ENCODE peak calls at places on chromosome 14, in six cellular contexts. O, T, G, E, Z and N are unnamed samples.

GRCh38 chr14:53187921-53188463 is 34.9 kb upstream of the DDHD1 start:
- DNase-seq in T (no peak), E (no peak), Z (no peak), O (no peak), G (no peak), N (no peak)

GRCh38 chr14:103684471-103684870 is 30.8 kb downstream of the XRCC3 start:
- DNase-seq in Z (no peak), O (no peak), E (no peak), G (no peak), T (no peak), N (no peak)

GRCh38 chr14:82359201-82359600 is 825.5 kb upstream of the SEL1L start:
- DNase-seq in Z (no peak), T (no peak), G (no peak), E (no peak), O (no peak), N (no peak)

GRCh38 chr14:94897092-94897491 is 127.2 kb upstream of the GSC start:
- DNase-seq in E (no peak), Z (no peak), O (no peak), G (no peak), T (no peak), N (no peak)

GRCh38 chr14:41609704-41610183 is 3.1 kb downstream of the LRFN5 start:
- DNase-seq in Z (no peak), T (no peak), G (no peak), E (no peak), O (no peak), N (no peak)

GRCh38 chr14:41549821-41550597 is 56.7 kb upstream of the LRFN5 start:
- DNase-seq in T (no peak), G (no peak), O (no peak), E (no peak), Z (no peak), N (no peak)

GRCh38 chr14:53599221-53599945 is 357.2 kb downstream of the BMP4 start:
- DNase-seq in T (no peak), O (no peak), E (no peak), G (peak; percentile 15), Z (no peak), N (no peak)

GRCh38 chr14:64501326-64502171 is 2.1 kb downstream of the ZBTB25 start:
- DNase-seq in O (no peak), Z (no peak), E (peak; percentile 43), G (peak; percentile 55), T (no peak), N (peak; percentile 68)

GRCh38 chr14:30525833-30526232 is 33.1 kb upstream of the G2E3 start:
- DNase-seq in G (no peak), T (no peak), Z (no peak), E (no peak), O (no peak), N (no peak)

GRCh38 chr14:76904740-76905569 is 78.7 kb downstream of the LRRC74A start:
- DNase-seq in G (peak; percentile 10), E (peak; percentile 56), Z (peak; percentile 78), O (peak; percentile 91), T (no peak), N (peak; percentile 61)

GRCh38 chr14:90513151-90514014 is 116.6 kb downstream of the CALM1 start:
- DNase-seq in Z (peak; percentile 82), G (peak; percentile 93), E (peak; percentile 95), O (no peak), T (no peak), N (peak; percentile 90)

GRCh38 chr14:68450391-68451120 is 342.3 kb downstream of the ZFP36L1 start:
- DNase-seq in E (no peak), Z (no peak), T (no peak), G (no peak), O (no peak), N (no peak)

GRCh38 chr14:64671591-64671990 is 32.6 kb upstream of the PLEKHG3 start:
- DNase-seq in G (peak; percentile 59), E (no peak), Z (no peak), O (peak; percentile 25), T (no peak), N (no peak)

GRCh38 chr14:76741074-76741473 is 20.2 kb upstream of the VASH1 start:
- DNase-seq in T (no peak), O (no peak), G (no peak), E (no peak), Z (no peak), N (no peak)

GRCh38 chr14:55721353-55721752 is 141.3 kb downstream of the KTN1 start:
- DNase-seq in Z (no peak), T (no peak), E (no peak), O (no peak), G (no peak), N (no peak)

GRCh38 chr14:99678198-99678597 is 5.9 kb upstream of the CYP46A1 start:
- DNase-seq in O (no peak), Z (no peak), E (no peak), G (no peak), T (no peak), N (no peak)

GRCh38 chr14:30283822-30284446 is 275.0 kb upstream of the G2E3 start:
- DNase-seq in T (no peak), E (no peak), Z (no peak), G (peak; percentile 37), O (no peak), N (no peak)

GRCh38 chr14:49505026-49505766 is 81.0 kb downstream of the RPS29 start:
- DNase-seq in Z (no peak), O (no peak), E (no peak), T (no peak), G (no peak), N (no peak)

GRCh38 chr14:48350971-48351370 is 675.6 kb upstream of the MDGA2 start:
- DNase-seq in Z (no peak), E (no peak), T (no peak), G (no peak), O (no peak), N (no peak)

GRCh38 chr14:68734231-68734732 is 58.6 kb downstream of the ZFP36L1 start:
- DNase-seq in O (no peak), Z (no peak), E (no peak), T (peak; percentile 4), G (no peak), N (no peak)

GRCh38 chr14:24979725-24980239 is 70.2 kb downstream of the STXBP6 start:
- DNase-seq in T (no peak), O (no peak), G (no peak), Z (no peak), E (no peak), N (no peak)

GRCh38 chr14:69501362-69501964 is 16.9 kb downstream of the PLEKHD1 start:
- DNase-seq in O (no peak), E (no peak), Z (no peak), G (no peak), T (no peak), N (no peak)

GRCh38 chr14:101715209-101716076 is 46.1 kb upstream of the PPP2R5C start:
- DNase-seq in G (no peak), T (no peak), O (no peak), Z (no peak), E (peak; percentile 22), N (no peak)

GRCh38 chr14:100955201-100955600 is 51.7 kb upstream of the RTL1 start:
- DNase-seq in E (no peak), O (no peak), T (no peak), Z (no peak), G (no peak), N (no peak)

GRCh38 chr14:72350215-72350614 is 418.0 kb downstream of the RGS6 start:
- DNase-seq in T (no peak), E (no peak), G (no peak), O (no peak), Z (no peak), N (no peak)

GRCh38 chr14:67269338-67270060 is 28.3 kb downstream of the PALS1 start:
- DNase-seq in Z (no peak), E (no peak), T (no peak), O (no peak), G (no peak), N (no peak)

GRCh38 chr14:99287269-99287942 is 15.4 kb upstream of the BCL11B start:
- DNase-seq in O (no peak), T (peak; percentile 48), E (no peak), G (no peak), Z (no peak), N (no peak)

DNA sequence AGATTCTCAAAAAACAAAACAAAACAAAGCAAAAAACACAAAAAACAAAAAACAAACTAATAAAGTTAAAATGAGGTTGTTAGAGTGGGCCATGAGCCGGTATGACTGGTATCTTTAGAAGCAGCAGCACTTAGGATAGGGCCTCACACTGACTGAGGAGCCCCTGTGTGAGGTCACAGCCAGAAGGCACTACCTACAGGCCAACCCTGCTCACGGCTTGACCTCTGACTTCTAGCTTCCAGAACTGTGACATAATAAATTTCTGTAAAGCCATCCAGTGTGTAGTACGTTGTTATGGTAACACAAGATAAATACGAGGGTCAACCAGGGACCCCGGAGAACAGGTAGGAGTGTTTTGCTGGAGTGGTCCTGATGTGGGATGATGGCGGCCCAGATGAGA is 629.6 kb downstream of the VRK1 start:
- DNase-seq in T (no peak), Z (no peak), O (no peak), E (no peak), G (no peak), N (no peak)
- TF ChIP-seq POLR2AphosphoS5 in T (no peak), Z (no peak), O (no peak), E (no peak), G (no peak), N (no peak)

DNA sequence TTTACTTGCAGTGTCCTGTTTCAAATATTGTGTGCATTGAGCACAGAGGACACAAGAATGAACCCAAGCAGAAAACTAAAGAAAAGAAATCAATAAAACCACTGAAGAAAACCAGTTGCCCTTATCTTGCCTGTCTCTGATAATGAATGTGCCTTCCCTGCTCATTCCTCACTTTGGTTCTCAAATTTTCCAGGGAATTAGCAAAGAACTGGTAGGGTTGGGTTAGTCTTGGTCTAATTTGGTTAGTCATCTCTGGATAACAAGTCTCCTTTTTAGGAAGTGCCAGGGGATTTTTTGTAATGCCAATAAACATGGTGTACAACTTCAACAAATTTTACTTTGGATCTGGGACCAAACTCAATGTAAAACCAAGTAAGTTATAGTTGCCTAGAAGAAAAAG is 65.7 kb downstream of the DAD1 start:
- DNase-seq in G (no peak), E (no peak), O (no peak), T (no peak), Z (no peak), N (no peak)
- H3K27ac ChIP-seq in G (no peak overlapping the region), E (no peak overlapping the region), O (no peak overlapping the region), T (no peak overlapping the region), Z (peak overlapping the region; percentile 60), N (no peak overlapping the region)

GRCh38 chr14:62130441-62130840 is 368.2 kb downstream of the SNAPC1 start:
- DNase-seq in T (no peak), Z (no peak), G (no peak), E (no peak), O (no peak), N (no peak)
- H3K4me3 ChIP-seq in T (no peak overlapping the region), Z (no peak overlapping the region), G (no peak overlapping the region), E (no peak overlapping the region), O (no peak overlapping the region), N (no peak overlapping the region)

GRCh38 chr14:92492261-92492660 is 21.3 kb upstream of the RIN3 start:
- DNase-seq in T (no peak), O (no peak), Z (no peak), G (no peak), E (no peak), N (no peak)
- TF ChIP-seq POLR2AphosphoS5 in T (no peak), O (no peak), Z (no peak), G (no peak), E (no peak), N (no peak)

DNA sequence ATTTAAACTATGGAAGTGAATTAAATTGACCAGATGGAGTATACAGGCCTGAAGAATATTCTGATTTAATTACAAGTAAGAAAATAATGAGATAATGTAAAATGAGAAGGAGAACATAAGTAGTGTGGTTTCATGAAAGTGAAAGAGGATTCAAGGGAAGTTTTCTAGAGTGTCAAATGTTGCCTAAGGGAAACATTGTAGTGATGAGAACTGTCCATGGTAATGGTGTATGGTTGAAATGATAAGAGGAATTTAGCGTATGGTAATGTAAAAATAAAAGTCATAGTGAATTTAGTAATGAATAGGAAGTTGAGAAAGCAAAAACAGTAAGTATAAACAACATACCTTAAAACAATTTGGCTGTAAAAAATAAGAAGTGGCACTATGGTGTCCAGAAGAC is 1954.6 kb upstream of the FLRT2 start:
- DNase-seq in E (no peak), T (no peak), Z (no peak), O (no peak), G (no peak), N (no peak)
- H3K27ac ChIP-seq in E (no peak overlapping the region), T (no peak overlapping the region), Z (no peak overlapping the region), O (no peak overlapping the region), G (no peak overlapping the region), N (no peak overlapping the region)